ENCODE peak calls at places on chromosomes 12 and 14, in nine cellular contexts. Y is central memory CD8-positive, alpha-beta T cell; O is HepG2; L is activated T-cell treated with anti-CD3 and anti-CD28 coated beads, Interleukin-2, amount 50 U/mL, for 4 hours; R is left colon; W is lower lobe of right lung; D is naive thymus-derived CD8-positive, alpha-beta T cell; N is activated CD8-positive, alpha-beta T cell treated with anti-CD3 and anti-CD28 coated beads for 36 hours; J is body of pancreas. E is an unnamed sample.

GRCh38 chr14:102461490-102462317 is 47.9 kb downstream of the ANKRD9 start:
- ATAC-seq in O (no peak), J (no peak), D (no peak), W (no peak), L (no peak), N (no peak), Y (no peak), R (no peak), E (no peak)

GRCh38 chr12:130626601-130627000 is 89.5 kb downstream of the RIMBP2 start:
- ATAC-seq in R (no peak), W (no peak), D (no peak), O (no peak), Y (no peak), L (no peak), J (no peak), N (no peak), E (no peak)

GRCh38 chr12:80216890-80217559 is 117.7 kb downstream of the OTOGL start:
- ATAC-seq in D (no peak), L (no peak), R (no peak), W (no peak), J (no peak), O (no peak), N (no peak), Y (no peak), E (no peak)

GRCh38 chr14:44720707-44721106 is 213.6 kb upstream of the FSCB start:
- ATAC-seq in O (no peak), Y (no peak), N (no peak), D (no peak), R (no peak), W (no peak), J (no peak), L (no peak), E (no peak)

GRCh38 chr12:66321433-66321832 is 19.1 kb downstream of the HELB start:
- ATAC-seq in Y (no peak), O (no peak), J (no peak), D (no peak), W (no peak), R (no peak), L (no peak), N (no peak), E (peak)

GRCh38 chr12:39341179-39341578 is 101.7 kb downstream of the KIF21A start:
- ATAC-seq in J (no peak), O (no peak), R (no peak), D (no peak), Y (no peak), N (peak), W (no peak), L (no peak), E (peak)

GRCh38 chr12:130481392-130481879 is 143.7 kb downstream of the PIWIL1 start:
- ATAC-seq in L (no peak), N (no peak), R (no peak), O (no peak), W (no peak), J (no peak), D (no peak), Y (no peak), E (no peak)

GRCh38 chr14:61099221-61099835 is 118.3 kb downstream of the SLC38A6 start:
- ATAC-seq in J (no peak), R (no peak), D (no peak), O (no peak), W (no peak), Y (no peak), N (no peak), L (no peak), E (no peak)

GRCh38 chr14:104587641-104588040 is 8.1 kb downstream of the C14orf180 start:
- ATAC-seq in O (peak), J (no peak), R (peak), Y (no peak), N (no peak), L (no peak), D (no peak), W (no peak), E (no peak)

GRCh38 chr14:61764342-61765122 is 2.3 kb downstream of the SNAPC1 start:
- ATAC-seq in D (no peak), Y (no peak), N (no peak), W (no peak), L (no peak), O (no peak), J (no peak), R (no peak), E (no peak)